ENCODE peak calls at places on chromosome 16, in four cellular contexts. Z is A549; I is ureter; K is CD8-positive, alpha-beta T cell. S is an unnamed sample.

GRCh38 chr16:69497876-69498596 is 67.7 kb upstream of the NFAT5 start:
- DNase-seq in Z (no peak), I (no peak), K (no peak), S (no peak)

GRCh38 chr16:29892458-29892813 is 6.9 kb downstream of the SEZ6L2 start:
- DNase-seq in Z (no peak), I (no peak), K (no peak), S (no peak)

GRCh38 chr16:82657239-82657638 is 30.5 kb downstream of the CDH13 start:
- DNase-seq in Z (no peak), I (no peak), K (no peak), S (no peak)

GRCh38 chr16:57592591-57593003 is 35.8 kb upstream of the ADGRG1 start:
- DNase-seq in Z (no peak), I (no peak), K (peak), S (no peak)

GRCh38 chr16:87464691-87465300 is 28.0 kb downstream of the ZCCHC14 start:
- DNase-seq in Z (no peak), I (peak), K (no peak), S (peak)

GRCh38 chr16:57277586-57277985 is 6.9 kb downstream of the PLLP start:
- DNase-seq in Z (peak), I (no peak), K (peak), S (no peak)

GRCh38 chr16:55820615-55821014 is 12.3 kb downstream of the CES1 start:
- DNase-seq in Z (no peak), I (no peak), K (no peak), S (no peak)

GRCh38 chr16:84618428-84619102 is 687 bp upstream of the COTL1 start:
- DNase-seq in Z (peak), I (no peak), K (no peak), S (peak)

GRCh38 chr16:85623997-85624601 is 11.0 kb downstream of the GSE1 start:
- DNase-seq in Z (no peak), I (no peak), K (no peak), S (no peak)

GRCh38 chr16:3625331-3625730 is 13.9 kb upstream of the SLX4 start:
- DNase-seq in Z (no peak), I (no peak), K (no peak), S (no peak)

GRCh38 chr16:74623214-74623842 is 16.4 kb upstream of the GLG1 start:
- DNase-seq in Z (peak), I (no peak), K (no peak), S (peak)

GRCh38 chr16:84868829-84869457 is 49.2 kb downstream of the CRISPLD2 start:
- DNase-seq in Z (no peak), I (no peak), K (no peak), S (no peak)

GRCh38 chr16:55710466-55710865 is 54.7 kb downstream of the SLC6A2 start:
- DNase-seq in Z (no peak), I (no peak), K (no peak), S (peak)

GRCh38 chr16:64061621-64062020 is 1060.2 kb downstream of the CDH11 start:
- DNase-seq in Z (no peak), I (no peak), K (no peak), S (no peak)

GRCh38 chr16:89863741-89864391 is 9.5 kb upstream of the TCF25 start:
- DNase-seq in Z (no peak), I (no peak), K (peak), S (no peak)

GRCh38 chr16:75532791-75533190 is 3.1 kb downstream of the CHST5 start:
- DNase-seq in Z (no peak), I (no peak), K (no peak), S (no peak)

GRCh38 chr16:30499284-30499683 is 26.7 kb downstream of the ITGAL start:
- DNase-seq in Z (no peak), I (no peak), K (no peak), S (no peak)

GRCh38 chr16:53743149-53743566 is 39.2 kb downstream of the FTO start:
- DNase-seq in Z (no peak), I (no peak), K (no peak), S (peak)

GRCh38 chr16:66291833-66292232 is 74.7 kb upstream of the CDH5 start:
- DNase-seq in Z (no peak), I (peak), K (no peak), S (no peak)

GRCh38 chr16:51163366-51163765 is 12.3 kb upstream of the SALL1 start:
- DNase-seq in Z (no peak), I (no peak), K (no peak), S (no peak)

GRCh38 chr16:59126486-59126885 is 392.4 kb upstream of the GOT2 start:
- DNase-seq in Z (no peak), I (no peak), K (no peak), S (no peak)

GRCh38 chr16:12239953-12240485 is 263.5 kb downstream of the SNX29 start:
- DNase-seq in Z (no peak), I (no peak), K (no peak), S (no peak)

GRCh38 chr16:11139624-11140375 is 116.2 kb downstream of the SOCS1 start:
- DNase-seq in Z (no peak), I (no peak), K (peak), S (no peak)

GRCh38 chr16:89607453-89607852 is 6.0 kb upstream of the DPEP1 start:
- DNase-seq in Z (no peak), I (no peak), K (no peak), S (no peak)

GRCh38 chr16:80536246-80536645 is 4.5 kb upstream of the DYNLRB2 start:
- DNase-seq in Z (no peak), I (no peak), K (no peak), S (no peak)

GRCh38 chr16:23282508-23282907 is 19.6 kb upstream of the SCNN1B start:
- DNase-seq in Z (no peak), I (no peak), K (no peak), S (no peak)

GRCh38 chr16:47458331-47458730 is 2.5 kb downstream of the ITFG1 start:
- DNase-seq in Z (no peak), I (no peak), K (no peak), S (no peak)

GRCh38 chr16:9197957-9198661 is 106.7 kb downstream of the HAPSTR1 start:
- DNase-seq in Z (no peak), I (no peak), K (no peak), S (no peak)

GRCh38 chr16:86171329-86171728 is 272.4 kb downstream of the IRF8 start:
- DNase-seq in Z (no peak), I (no peak), K (no peak), S (no peak)

GRCh38 chr16:72285728-72286127 is 113.8 kb upstream of the PMFBP1 start:
- DNase-seq in Z (no peak), I (no peak), K (no peak), S (no peak)

GRCh38 chr16:75555213-75555706 is 792 bp downstream of the TMEM231 start:
- DNase-seq in Z (peak), I (peak), K (no peak), S (peak)

GRCh38 chr16:66717112-66717675 is 20.7 kb upstream of the CMTM4 start:
- DNase-seq in Z (no peak), I (no peak), K (no peak), S (peak)

GRCh38 chr16:7055443-7055842 is 277.2 kb upstream of the RBFOX1 start:
- DNase-seq in Z (no peak), I (no peak), K (no peak), S (no peak)

GRCh38 chr16:50781043-50781442 is 39.2 kb downstream of the CYLD start:
- DNase-seq in Z (no peak), I (no peak), K (no peak), S (no peak)

S was measured in HT-29.